ENCODE peak calls at places on chromosomes 13 and 19, in nine cellular contexts. H, Z, T, D, F, S, V, E and O are unnamed samples. For H3K9me3, the result is how much of the 10 kb centered on the place peaks cover.

GRCh38 chr13:80340643-80341097 is 256 bp downstream of the SPRY2 start:
- DNase-seq in H (no peak), Z (peak), T (no peak), D (no peak), F (no peak), S (peak), V (no peak), E (peak), O (no peak)

GRCh38 chr13:92473736-92474465 is 752.7 kb upstream of the GPC6 start:
- DNase-seq in H (no peak), Z (no peak), T (no peak), D (no peak), F (no peak), S (no peak), V (peak), E (no peak), O (no peak)

GRCh38 chr13:83065136-83065535 is 817.1 kb downstream of the SLITRK1 start:
- DNase-seq in H (peak), Z (no peak), T (no peak), D (no peak), F (peak), S (peak), V (peak), E (peak), O (peak)

GRCh38 chr19:18366027-18366435 is 19.9 kb upstream of the GDF15 start:
- DNase-seq in H (no peak), Z (no peak), T (no peak), D (no peak), F (no peak), S (peak), V (no peak), E (no peak), O (peak)

GRCh38 chr13:45333973-45334922 is 6.7 kb downstream of the TPT1 start:
- DNase-seq in H (no peak), Z (no peak), T (no peak), D (no peak), F (no peak), S (peak), V (no peak), E (peak), O (peak)

GRCh38 chr19:51480590-51480989 is 2.3 kb downstream of the CEACAM18 start:
- DNase-seq in H (no peak), Z (no peak), T (no peak), D (no peak), F (no peak), S (peak), V (peak), E (peak), O (no peak)

GRCh38 chr19:3693030-3693925 is 7.0 kb downstream of the PIP5K1C start:
- DNase-seq in H (no peak), Z (no peak), T (peak), D (no peak), F (no peak), S (no peak), V (no peak), E (no peak), O (no peak)

GRCh38 chr13:88592105-88592504 is 920.9 kb downstream of the SLITRK5 start:
- DNase-seq in H (no peak), Z (no peak), T (no peak), D (no peak), F (no peak), S (no peak), V (no peak), E (no peak), O (no peak)

GRCh38 chr19:57267294-57267693 is 13.0 kb upstream of the ZNF460 start:
- DNase-seq in H (no peak), Z (no peak), T (no peak), D (no peak), F (no peak), S (no peak), V (peak), E (no peak), O (no peak)

GRCh38 chr13:102325321-102325720 is 76.5 kb downstream of the FGF14 start:
- DNase-seq in H (no peak), Z (no peak), T (no peak), D (no peak), F (no peak), S (no peak), V (no peak), E (no peak), O (no peak)

GRCh38 chr19:3723883-3724282 is 15.7 kb downstream of the TJP3 start:
- DNase-seq in H (no peak), Z (no peak), T (no peak), D (no peak), F (no peak), S (no peak), V (no peak), E (no peak), O (no peak)

GRCh38 chr13:105428816-105429215 is 1106.6 kb downstream of the EFNB2 start:
- DNase-seq in H (no peak), Z (no peak), T (no peak), D (no peak), F (no peak), S (no peak), V (no peak), E (peak), O (no peak)

GRCh38 chr13:82747948-82748347 is 1134.3 kb downstream of the SLITRK1 start:
- DNase-seq in H (no peak), Z (no peak), T (no peak), D (no peak), F (no peak), S (peak), V (no peak), E (peak), O (no peak)

GRCh38 chr19:45473366-45474190 is 5.8 kb downstream of the FOSB start:
- DNase-seq in H (no peak), Z (no peak), T (no peak), D (no peak), F (no peak), S (peak), V (peak), E (no peak), O (no peak)

GRCh38 chr13:110812111-110812868 is 98.8 kb downstream of the ING1 start:
- DNase-seq in H (no peak), Z (no peak), T (no peak), D (no peak), F (no peak), S (peak), V (no peak), E (peak), O (no peak)

GRCh38 chr13:103883152-103883551 is 816.9 kb upstream of the SLC10A2 start:
- DNase-seq in H (peak), Z (peak), T (peak), D (peak), F (peak), S (peak), V (peak), E (peak), O (peak)

GRCh38 chr19:52601025-52601973 is 31.2 kb downstream of the ZNF701 start:
- DNase-seq in H (peak), Z (peak), T (peak), D (peak), F (peak), S (peak), V (peak), E (peak), O (peak)

GRCh38 chr19:18478545-18479311 is 40.8 kb upstream of the ISYNA1 start:
- DNase-seq in H (peak), Z (peak), T (no peak), D (peak), F (peak), S (peak), V (peak), E (peak), O (peak)

GRCh38 chr13:110506859-110507566 is 54.5 kb downstream of the RAB20 start:
- DNase-seq in H (peak), Z (peak), T (peak), D (peak), F (peak), S (no peak), V (peak), E (peak), O (peak)

GRCh38 chr13:25872871-25873607 is 178.8 kb downstream of the SHISA2 start:
- DNase-seq in H (no peak), Z (no peak), T (no peak), D (no peak), F (no peak), S (no peak), V (no peak), E (peak), O (peak)

GRCh38 chr13:110424596-110425443 is 117.7 kb downstream of the COL4A2 start:
- DNase-seq in H (no peak), Z (no peak), T (no peak), D (no peak), F (no peak), S (no peak), V (peak), E (no peak), O (no peak)

GRCh38 chr13:112182831-112183543 is 116.0 kb downstream of the SOX1 start:
- DNase-seq in H (peak), Z (no peak), T (no peak), D (no peak), F (no peak), S (no peak), V (peak), E (no peak), O (no peak)
- H3K9me3 ChIP-seq in H (under half), Z (under half), T (under half), D (under half), F (under half), S (under half), V (under half), E (under half), O (under half)

GRCh38 chr19:8890260-8890659 is 58.1 kb downstream of the MBD3L1 start:
- DNase-seq in H (no peak), Z (no peak), T (no peak), D (no peak), F (no peak), S (no peak), V (no peak), E (no peak), O (no peak)
- H3K9me3 ChIP-seq in H (under half), Z (under half), T (under half), D (under half), F (under half), S (under half), V (under half), E (under half), O (under half)

DNA sequence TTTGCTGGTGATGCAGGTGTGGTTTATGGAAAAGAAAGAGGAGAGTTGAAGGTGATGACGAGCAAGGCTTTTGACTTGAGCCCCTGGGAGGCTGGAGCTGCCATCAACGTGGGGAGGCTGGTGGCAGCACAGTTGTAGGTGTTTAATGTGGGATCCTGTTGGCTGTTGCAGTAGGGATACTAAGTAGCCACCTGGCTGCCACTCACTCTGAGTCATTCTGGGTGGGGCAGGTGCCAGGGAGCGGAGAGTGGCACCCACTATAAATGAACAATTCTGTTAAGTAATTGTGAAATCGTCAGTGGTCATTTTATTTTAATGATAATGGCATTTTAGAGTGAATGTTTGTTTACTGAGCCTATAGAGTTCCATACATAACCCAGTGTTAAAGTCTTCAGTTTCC is 9.8 kb downstream of the ZNF317 start:
- DNase-seq in H (no peak), Z (no peak), T (no peak), D (no peak), F (no peak), S (no peak), V (no peak), E (no peak), O (peak)
- H3K9me3 ChIP-seq in H (under half), Z (under half), T (under half), D (under half), F (under half), S (under half), V (under half), E (under half), O (under half)

DNA sequence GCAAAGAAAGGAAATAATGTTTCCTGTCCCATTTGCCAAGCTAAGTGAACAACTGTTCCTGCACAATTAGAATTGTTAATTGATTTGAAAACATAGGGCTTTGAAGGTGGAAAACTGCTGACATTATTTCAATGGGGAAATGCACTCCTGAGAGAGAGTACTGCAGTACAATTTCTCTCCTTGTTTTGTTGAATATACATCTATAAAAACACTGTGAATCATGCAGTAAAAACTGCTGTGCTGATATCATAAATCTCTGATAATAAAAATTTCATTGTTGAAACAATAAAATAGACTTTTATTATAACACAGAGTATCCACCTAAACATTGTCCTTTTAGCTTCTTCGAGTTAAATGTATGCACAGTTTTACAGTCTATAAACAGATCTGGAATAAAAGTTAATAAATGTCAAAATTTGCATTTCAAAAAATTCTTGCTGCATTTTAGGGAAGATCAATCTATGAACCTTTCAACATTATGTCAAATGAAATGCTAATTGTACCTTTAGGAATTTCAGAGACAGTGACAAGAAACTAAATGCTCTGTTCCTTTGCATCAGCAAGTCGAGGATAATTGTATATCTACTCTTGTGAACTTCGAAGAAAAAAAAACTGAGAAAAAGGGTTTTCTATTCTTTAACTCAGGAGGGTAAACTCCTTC is 328.2 kb upstream of the DACH1 start:
- DNase-seq in H (no peak), Z (no peak), T (no peak), D (no peak), F (no peak), S (no peak), V (no peak), E (no peak), O (no peak)
- H3K9me3 ChIP-seq in H (under half), Z (under half), T (under half), D (under half), F (under half), S (under half), V (under half), E (under half), O (under half)

GRCh38 chr19:23309926-23310325 is 59.7 kb upstream of the ZNF724 start:
- DNase-seq in H (no peak), Z (no peak), T (no peak), D (no peak), F (no peak), S (no peak), V (no peak), E (no peak), O (peak)
- H3K9me3 ChIP-seq in H (under half), Z (under half), T (under half), D (under half), F (under half), S (under half), V (under half), E (under half), O (under half)

GRCh38 chr13:43698009-43698408 is 88.8 kb downstream of the ENOX1 start:
- DNase-seq in H (no peak), Z (no peak), T (no peak), D (no peak), F (no peak), S (peak), V (no peak), E (no peak), O (peak)

GRCh38 chr13:43694265-43694664 is 92.5 kb downstream of the ENOX1 start:
- DNase-seq in H (no peak), Z (no peak), T (no peak), D (no peak), F (no peak), S (no peak), V (no peak), E (no peak), O (no peak)

GRCh38 chr13:43693639-43694038 is 93.1 kb downstream of the ENOX1 start:
- DNase-seq in H (no peak), Z (no peak), T (no peak), D (no peak), F (no peak), S (no peak), V (no peak), E (no peak), O (no peak)

GRCh38 chr13:43698743-43699142 is 88.0 kb downstream of the ENOX1 start:
- DNase-seq in H (no peak), Z (no peak), T (no peak), D (no peak), F (no peak), S (peak), V (peak), E (peak), O (no peak)

DNA sequence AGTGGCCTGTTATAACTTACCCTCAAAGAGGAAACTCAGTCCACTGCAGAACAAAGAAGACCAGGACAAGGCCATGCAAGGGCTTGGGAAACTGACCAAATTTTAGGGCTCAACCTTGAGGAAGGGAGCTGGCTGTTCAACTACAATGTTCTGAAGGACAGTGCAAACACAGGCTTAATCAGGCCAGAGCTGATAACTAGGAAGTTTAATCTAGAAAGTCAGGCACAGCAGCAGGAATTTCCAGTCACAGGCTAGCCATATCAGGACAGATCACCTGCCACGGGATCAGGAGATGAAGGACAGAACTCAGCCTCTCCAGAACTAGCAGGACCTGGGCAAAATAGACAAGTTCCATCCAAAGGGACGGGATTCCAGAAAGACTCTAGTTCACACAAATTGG is 89.4 kb downstream of the ENOX1 start:
- DNase-seq in H (no peak), Z (no peak), T (no peak), D (no peak), F (no peak), S (no peak), V (no peak), E (no peak), O (no peak)
- H3K9me3 ChIP-seq in H (under half), Z (under half), T (under half), D (under half), F (under half), S (under half), V (under half), E (under half), O (under half)